ENCODE peak calls at places on chromosomes 4 and X, in five cellular contexts. F, S, X, V and O are unnamed samples.
A peak's percentile ranks its signal among the peaks of the same experiment; 100 is the strongest.

GRCh38 chr4:629636-629915 is 4.2 kb downstream of the PDE6B start:
- DNase-seq in X (no peak), V (no peak), S (no peak), F (no peak), O (no peak)

GRCh38 chr4:7402526-7402925 is 32.2 kb downstream of the PSAPL1 start:
- DNase-seq in S (no peak), X (no peak), F (no peak), V (no peak), O (peak; percentile 52)

GRCh38 chr4:172809319-172809718 is 359.3 kb upstream of the GALNT7 start:
- DNase-seq in F (no peak), V (no peak), S (no peak), X (no peak), O (no peak)

GRCh38 chrX:2705461-2705860 is 14.4 kb downstream of the CD99 start:
- DNase-seq in X (no peak), S (no peak), F (no peak), V (no peak), O (no peak)

GRCh38 chrX:14039344-14039743 is 9.7 kb upstream of the GEMIN8 start:
- DNase-seq in F (peak; percentile 28), S (no peak), X (peak; percentile 50), V (no peak), O (no peak)

GRCh38 chr4:175070444-175070843 is 152.3 kb downstream of the ADAM29 start:
- DNase-seq in S (no peak), F (no peak), V (no peak), X (no peak), O (no peak)

GRCh38 chr4:30653291-30653690 is 66.9 kb upstream of the PCDH7 start:
- DNase-seq in V (no peak), X (no peak), S (no peak), F (no peak), O (no peak)

GRCh38 chrX:3820170-3820569 is 106.7 kb upstream of the PRKX start:
- DNase-seq in V (no peak), X (no peak), F (no peak), S (no peak), O (no peak)

GRCh38 chrX:10795721-10796120 is 175.3 kb upstream of the MID1 start:
- DNase-seq in V (no peak), X (no peak), S (no peak), F (no peak), O (no peak)

GRCh38 chr4:9877123-9877522 is 95.7 kb downstream of the DRD5 start:
- DNase-seq in X (no peak), V (no peak), S (no peak), F (no peak), O (no peak)

GRCh38 chr4:24583451-24584174 is 741 bp downstream of the DHX15 start:
- DNase-seq in F (peak; percentile 3), X (peak; percentile 18), S (no peak), V (peak; percentile 3), O (no peak)

GRCh38 chr4:112410364-112410763 is 105.6 kb downstream of the NEUROG2 start:
- DNase-seq in X (no peak), S (no peak), V (no peak), F (no peak), O (no peak)

GRCh38 chr4:25552580-25553271 is 102.9 kb upstream of the SLC34A2 start:
- DNase-seq in F (no peak), X (no peak), S (peak; percentile 42), V (no peak), O (no peak)

GRCh38 chr4:144787365-144788263 is 141.7 kb downstream of the HHIP start:
- DNase-seq in S (no peak), X (no peak), V (peak; percentile 0), F (no peak), O (no peak)

GRCh38 chr4:114281561-114281960 is 302.1 kb upstream of the ARSJ start:
- DNase-seq in S (no peak), V (no peak), X (no peak), F (no peak), O (no peak)

GRCh38 chr4:83558693-83559092 is 22.8 kb downstream of the GPAT3 start:
- DNase-seq in F (no peak), X (no peak), S (no peak), V (no peak), O (no peak)

GRCh38 chr4:122329876-122330595 is 48.8 kb upstream of the ADAD1 start:
- DNase-seq in V (no peak), F (no peak), S (no peak), X (no peak), O (no peak)

GRCh38 chr4:24164797-24165196 is 274.9 kb upstream of the PPARGC1A start:
- DNase-seq in S (no peak), V (no peak), F (no peak), X (no peak), O (no peak)

GRCh38 chrX:104419926-104420325 is 146.1 kb upstream of the IL1RAPL2 start:
- DNase-seq in S (no peak), X (no peak), V (no peak), F (no peak), O (no peak)

GRCh38 chr4:25376754-25377571 is at the start of gene ANAPC4:
- DNase-seq in X (peak; percentile 99), F (peak; percentile 75), V (peak; percentile 26), S (peak; percentile 87), O (peak; percentile 52)

GRCh38 chr4:52788806-52789205 is 37.6 kb upstream of the ERVMER34-1 start:
- DNase-seq in S (no peak), V (no peak), F (no peak), X (no peak), O (no peak)

GRCh38 chr4:156959298-156959702 is 12.3 kb downstream of the PDGFC start:
- DNase-seq in F (no peak), X (no peak), V (no peak), S (no peak), O (no peak)

GRCh38 chrX:39152106-39152649 is 350.9 kb downstream of the MID1IP1 start:
- DNase-seq in S (no peak), F (peak; percentile 92), X (peak; percentile 30), V (peak; percentile 96), O (no peak)

GRCh38 chrX:139909716-139910115 is 23.1 kb downstream of the ATP11C start:
- DNase-seq in X (no peak), F (no peak), S (no peak), V (no peak), O (no peak)

GRCh38 chr4:169103966-169104412 is 93.9 kb upstream of the CBR4 start:
- DNase-seq in X (no peak), V (no peak), F (no peak), S (no peak), O (no peak)

GRCh38 chr4:15936495-15936894 is 2.0 kb downstream of the FGFBP1 start:
- DNase-seq in X (no peak), S (no peak), F (no peak), V (no peak), O (peak; percentile 84)

GRCh38 chr4:6404611-6405416 is 67.6 kb downstream of the PPP2R2C start:
- DNase-seq in V (no peak), F (no peak), X (no peak), S (peak; percentile 22), O (no peak)

GRCh38 chrX:124736553-124737240 is 390.3 kb downstream of the SH2D1A start:
- DNase-seq in F (peak; percentile 70), V (peak; percentile 9), X (peak; percentile 42), S (peak; percentile 20), O (no peak)

GRCh38 chr4:89939994-89940393 is 45.3 kb downstream of the MMRN1 start:
- DNase-seq in X (no peak), F (peak; percentile 12), S (no peak), V (no peak), O (no peak)

GRCh38 chrX:12595746-12596145 is 195.5 kb upstream of the PRPS2 start:
- DNase-seq in V (no peak), X (no peak), S (no peak), F (no peak), O (no peak)

GRCh38 chr4:89657931-89658700 is 178.8 kb downstream of the SNCA start:
- DNase-seq in F (peak; percentile 4), V (no peak), S (no peak), X (no peak), O (no peak)